ENCODE peak calls at places on chromosomes 11 and 22, in nine cellular contexts. N, V, Y, P, K, U, F, B and T are unnamed samples.

GRCh38 chr11:134557571-134558257 is 145.7 kb upstream of the B3GAT1 start:
- DNase-seq in N (no peak), V (peak), Y (no peak), P (no peak), K (no peak), U (no peak), F (no peak), B (no peak), T (no peak)

GRCh38 chr11:63551889-63552266 is 11.3 kb downstream of the PLAAT2 start:
- DNase-seq in N (no peak), V (no peak), Y (no peak), P (no peak), K (no peak), U (no peak), F (no peak), B (peak), T (no peak)

GRCh38 chr11:78991681-78992080 is 417.0 kb upstream of the NARS2 start:
- DNase-seq in N (no peak), V (no peak), Y (no peak), P (no peak), K (no peak), U (no peak), F (no peak), B (no peak), T (no peak)

GRCh38 chr11:78961938-78962701 is 387.5 kb upstream of the NARS2 start:
- DNase-seq in N (no peak), V (peak), Y (no peak), P (no peak), K (peak), U (no peak), F (no peak), B (peak), T (peak)

GRCh38 chr11:128897841-128898240 is 6.7 kb downstream of the KCNJ5 start:
- DNase-seq in N (no peak), V (no peak), Y (no peak), P (no peak), K (no peak), U (no peak), F (no peak), B (no peak), T (no peak)

GRCh38 chr11:94934362-94934761 is 39.0 kb downstream of the CWC15 start:
- DNase-seq in N (no peak), V (no peak), Y (no peak), P (no peak), K (peak), U (no peak), F (no peak), B (peak), T (peak)

GRCh38 chr11:34654491-34655334 is 33.8 kb downstream of the EHF start:
- DNase-seq in N (peak), V (peak), Y (peak), P (no peak), K (peak), U (peak), F (peak), B (peak), T (peak)

GRCh38 chr11:30505603-30506002 is 80.5 kb downstream of the MPPED2 start:
- DNase-seq in N (no peak), V (no peak), Y (no peak), P (no peak), K (no peak), U (no peak), F (no peak), B (no peak), T (no peak)

GRCh38 chr22:42511401-42511891 is 8.2 kb downstream of the RRP7A start:
- DNase-seq in N (no peak), V (no peak), Y (no peak), P (no peak), K (peak), U (no peak), F (no peak), B (no peak), T (peak)

GRCh38 chr22:49976439-49977175 is 16.0 kb downstream of the PIM3 start:
- DNase-seq in N (no peak), V (no peak), Y (peak), P (no peak), K (no peak), U (no peak), F (no peak), B (no peak), T (no peak)

GRCh38 chr22:41966607-41967240 is 2.5 kb upstream of the SEPTIN3 start:
- DNase-seq in N (peak), V (peak), Y (peak), P (peak), K (peak), U (peak), F (no peak), B (peak), T (peak)

GRCh38 chr11:95897731-95898130 is 26.2 kb downstream of the MTMR2 start:
- DNase-seq in N (no peak), V (peak), Y (no peak), P (no peak), K (peak), U (peak), F (no peak), B (no peak), T (peak)

GRCh38 chr11:110463153-110463552 is 33.4 kb downstream of the FDX1 start:
- DNase-seq in N (peak), V (peak), Y (no peak), P (no peak), K (peak), U (peak), F (peak), B (peak), T (peak)

GRCh38 chr11:75445315-75445953 is 12.4 kb upstream of the KLHL35 start:
- DNase-seq in N (peak), V (peak), Y (peak), P (peak), K (peak), U (no peak), F (peak), B (peak), T (peak)

GRCh38 chr11:122731500-122731913 is 76.0 kb downstream of the UBASH3B start:
- DNase-seq in N (no peak), V (peak), Y (no peak), P (peak), K (peak), U (peak), F (no peak), B (no peak), T (peak)

GRCh38 chr22:19759459-19759993 is 1.1 kb upstream of the TBX1 start:
- DNase-seq in N (no peak), V (no peak), Y (no peak), P (no peak), K (peak), U (no peak), F (no peak), B (no peak), T (no peak)

GRCh38 chr22:19759994-19760651 is 455 bp upstream of the TBX1 start:
- DNase-seq in N (no peak), V (peak), Y (no peak), P (no peak), K (peak), U (no peak), F (no peak), B (no peak), T (no peak)

GRCh38 chr22:19761022-19761499 is 483 bp downstream of the TBX1 start:
- DNase-seq in N (no peak), V (no peak), Y (no peak), P (no peak), K (no peak), U (no peak), F (no peak), B (no peak), T (no peak)

GRCh38 chr22:19761500-19762314 is 1.1 kb downstream of the TBX1 start:
- DNase-seq in N (no peak), V (peak), Y (no peak), P (peak), K (no peak), U (no peak), F (no peak), B (no peak), T (no peak)

GRCh38 chr22:19760652-19761002 is at the start of gene TBX1:
- DNase-seq in N (no peak), V (peak), Y (no peak), P (no peak), K (peak), U (no peak), F (no peak), B (no peak), T (no peak)
- H3K4me3 ChIP-seq in N (peak), V (peak), Y (peak), P (peak), K (peak), U (peak), F (no peak), B (no peak), T (no peak)

GRCh38 chr22:40046126-40046525 is 51.4 kb downstream of the FAM83F start:
- DNase-seq in N (no peak), V (no peak), Y (no peak), P (no peak), K (no peak), U (no peak), F (no peak), B (no peak), T (no peak)
- H3K4me3 ChIP-seq in N (peak), V (peak), Y (no peak), P (no peak), K (peak), U (no peak), F (no peak), B (peak), T (no peak)

DNA sequence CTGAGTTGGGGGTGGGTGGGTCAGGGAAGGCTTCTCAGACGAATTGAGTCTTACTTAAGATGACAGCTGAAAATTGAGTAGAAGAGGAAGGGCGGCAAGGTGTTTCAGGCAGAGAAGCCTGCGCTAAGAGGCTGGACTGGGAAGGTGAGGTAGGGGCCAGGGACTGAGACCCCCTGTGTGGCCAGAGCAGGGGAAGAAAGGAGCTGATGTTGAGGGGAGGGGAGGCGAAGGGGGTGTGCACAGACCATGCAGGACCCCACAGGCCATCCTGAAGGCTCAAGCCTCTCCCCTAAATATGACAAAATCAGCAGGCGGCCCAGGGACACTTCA is 40.6 kb upstream of the CREB3L1 start:
- DNase-seq in N (no peak), V (no peak), Y (no peak), P (no peak), K (no peak), U (no peak), F (no peak), B (no peak), T (no peak)
- H3K4me3 ChIP-seq in N (no peak), V (no peak), Y (no peak), P (no peak), K (no peak), U (no peak), F (no peak), B (no peak), T (peak)

DNA sequence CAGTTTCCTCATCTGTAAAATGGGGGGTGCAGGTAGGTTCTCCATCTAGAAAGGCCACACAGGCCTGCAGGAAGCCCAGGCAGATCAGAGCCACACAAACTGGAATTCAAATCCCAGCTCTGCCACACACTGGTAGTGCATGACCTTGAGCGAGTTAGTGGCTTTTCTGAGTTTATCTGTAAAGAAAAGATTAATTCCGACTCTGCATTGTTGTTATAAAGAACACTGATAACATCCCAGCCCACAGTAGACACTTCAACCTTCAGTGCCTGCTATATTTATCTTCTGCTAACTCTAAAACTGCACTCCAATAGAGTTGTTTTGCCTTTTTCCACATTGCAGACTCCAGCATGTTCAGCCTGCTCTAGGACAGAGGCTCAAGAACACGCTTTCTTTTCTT is 134.0 kb downstream of the PLEKHA7 start:
- DNase-seq in N (no peak), V (no peak), Y (no peak), P (no peak), K (no peak), U (no peak), F (no peak), B (no peak), T (no peak)
- H3K4me3 ChIP-seq in N (no peak), V (no peak), Y (no peak), P (no peak), K (no peak), U (no peak), F (no peak), B (no peak), T (no peak)

GRCh38 chr11:73331138-73331916 is 23.3 kb downstream of the ARHGEF17 start:
- DNase-seq in N (peak), V (no peak), Y (no peak), P (no peak), K (no peak), U (no peak), F (no peak), B (no peak), T (peak)

GRCh38 chr11:73335204-73335923 is 27.3 kb downstream of the ARHGEF17 start:
- DNase-seq in N (peak), V (peak), Y (peak), P (peak), K (peak), U (no peak), F (peak), B (peak), T (peak)

GRCh38 chr11:73333173-73333572 is 25.1 kb downstream of the ARHGEF17 start:
- DNase-seq in N (no peak), V (no peak), Y (no peak), P (no peak), K (no peak), U (no peak), F (no peak), B (no peak), T (no peak)

GRCh38 chr11:73334244-73335203 is 26.4 kb downstream of the ARHGEF17 start:
- DNase-seq in N (peak), V (peak), Y (peak), P (peak), K (peak), U (peak), F (peak), B (no peak), T (peak)

DNA sequence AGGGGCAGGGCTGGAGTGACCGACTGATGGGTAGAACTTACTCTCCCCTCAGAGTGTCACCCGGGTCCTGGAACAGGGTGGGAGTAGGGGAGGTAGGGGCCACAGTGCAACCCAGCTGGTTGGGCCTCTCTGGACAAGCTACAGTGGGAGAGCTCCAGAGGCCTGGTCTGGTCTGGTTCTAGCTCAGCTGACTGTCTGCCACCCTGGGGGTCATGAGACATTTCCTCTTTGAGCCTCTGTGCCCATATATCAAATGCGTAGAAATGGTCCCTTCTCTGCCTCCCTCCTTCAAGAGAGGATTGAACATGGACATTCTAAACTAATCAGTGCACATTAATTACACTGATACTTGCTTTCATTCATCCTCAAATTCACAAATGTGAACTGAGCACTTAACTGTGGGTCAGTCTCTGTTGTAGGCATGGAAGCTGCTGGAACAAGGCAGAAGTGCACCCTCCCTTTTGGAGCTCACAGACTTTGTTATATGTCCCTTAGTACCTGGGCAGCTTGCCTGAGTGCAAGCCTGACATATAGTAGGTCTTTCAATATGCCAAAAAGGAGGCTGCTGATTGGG is 25.6 kb downstream of the ARHGEF17 start:
- DNase-seq in N (no peak), V (no peak), Y (no peak), P (no peak), K (peak), U (no peak), F (no peak), B (no peak), T (no peak)
- H3K4me3 ChIP-seq in N (no peak), V (no peak), Y (no peak), P (no peak), K (no peak), U (no peak), F (no peak), B (no peak), T (no peak)

GRCh38 chr11:2901196-2901796 is 15.7 kb upstream of the CDKN1C start:
- DNase-seq in N (no peak), V (no peak), Y (no peak), P (no peak), K (no peak), U (no peak), F (no peak), B (no peak), T (no peak)

GRCh38 chr11:2901854-2902783 is 16.5 kb upstream of the CDKN1C start:
- DNase-seq in N (peak), V (peak), Y (peak), P (peak), K (peak), U (peak), F (peak), B (peak), T (peak)

GRCh38 chr11:2902784-2903671 is 17.5 kb upstream of the CDKN1C start:
- DNase-seq in N (peak), V (no peak), Y (no peak), P (no peak), K (no peak), U (no peak), F (no peak), B (no peak), T (no peak)

GRCh38 chr11:2904153-2905052 is 18.8 kb upstream of the CDKN1C start:
- DNase-seq in N (no peak), V (peak), Y (no peak), P (no peak), K (no peak), U (no peak), F (no peak), B (no peak), T (no peak)

GRCh38 chr11:2903672-2904011 is 18.1 kb upstream of the CDKN1C start:
- DNase-seq in N (peak), V (no peak), Y (no peak), P (no peak), K (no peak), U (no peak), F (no peak), B (no peak), T (no peak)
- H3K4me3 ChIP-seq in N (peak), V (no peak), Y (no peak), P (no peak), K (no peak), U (no peak), F (no peak), B (no peak), T (no peak)